ENCODE peak calls at places on chromosomes 16 and 17, in ten cellular contexts. One of them, this sample, is unnamed.

GRCh38 chr16:1993731-1994131 is 4.0 kb downstream of the SYNGR3 start:
- DNase-seq in A673: no peak
- DNase-seq in fibroblast of villous mesenchyme: no peak
- DNase-seq in WTC11: no peak
- DNase-seq in mucosa of descending colon: no peak
- DNase-seq in left lung: no peak
- DNase-seq in fibroblast of pulmonary artery: no peak
- DNase-seq in fibroblast of lung: no peak
- DNase-seq in testis: no peak
- DNase-seq in upper lobe of right lung: peak; percentile 70
- DNase-seq in this sample: no peak

GRCh38 chr16:81657731-81658130 is 121.4 kb upstream of the PLCG2 start:
- DNase-seq in A673: no peak
- DNase-seq in fibroblast of villous mesenchyme: peak; percentile 73
- DNase-seq in WTC11: no peak
- DNase-seq in mucosa of descending colon: no peak
- DNase-seq in left lung: no peak
- DNase-seq in fibroblast of pulmonary artery: no peak
- DNase-seq in fibroblast of lung: no peak
- DNase-seq in testis: peak; percentile 77
- DNase-seq in upper lobe of right lung: no peak
- DNase-seq in this sample: no peak

GRCh38 chr16:65037558-65037957 is 84.3 kb downstream of the CDH11 start:
- DNase-seq in A673: peak; percentile 19
- DNase-seq in fibroblast of villous mesenchyme: no peak
- DNase-seq in WTC11: no peak
- DNase-seq in mucosa of descending colon: no peak
- DNase-seq in left lung: no peak
- DNase-seq in fibroblast of pulmonary artery: no peak
- DNase-seq in fibroblast of lung: no peak
- DNase-seq in testis: no peak
- DNase-seq in upper lobe of right lung: no peak
- DNase-seq in this sample: no peak

GRCh38 chr17:22517716-22518115 is 825.4 kb downstream of the KCNJ18 start:
- DNase-seq in A673: no peak
- DNase-seq in fibroblast of villous mesenchyme: no peak
- DNase-seq in WTC11: no peak
- DNase-seq in mucosa of descending colon: no peak
- DNase-seq in left lung: no peak
- DNase-seq in fibroblast of pulmonary artery: no peak
- DNase-seq in fibroblast of lung: no peak
- DNase-seq in testis: no peak
- DNase-seq in upper lobe of right lung: no peak
- DNase-seq in this sample: no peak

GRCh38 chr16:53998024-53998810 is 288.4 kb downstream of the IRX3 start:
- DNase-seq in A673: no peak
- DNase-seq in fibroblast of villous mesenchyme: no peak
- DNase-seq in WTC11: no peak
- DNase-seq in mucosa of descending colon: no peak
- DNase-seq in left lung: no peak
- DNase-seq in fibroblast of pulmonary artery: no peak
- DNase-seq in fibroblast of lung: no peak
- DNase-seq in testis: no peak
- DNase-seq in upper lobe of right lung: no peak
- DNase-seq in this sample: no peak

GRCh38 chr17:78529251-78529650 is 47.9 kb downstream of the DNAH17 start:
- DNase-seq in A673: no peak
- DNase-seq in fibroblast of villous mesenchyme: no peak
- DNase-seq in WTC11: no peak
- DNase-seq in mucosa of descending colon: no peak
- DNase-seq in left lung: no peak
- DNase-seq in fibroblast of pulmonary artery: no peak
- DNase-seq in fibroblast of lung: no peak
- DNase-seq in testis: no peak
- DNase-seq in upper lobe of right lung: peak; percentile 36
- DNase-seq in this sample: no peak

GRCh38 chr16:66904428-66904845 is 14.2 kb downstream of the CDH16 start:
- DNase-seq in A673: no peak
- DNase-seq in fibroblast of villous mesenchyme: no peak
- DNase-seq in WTC11: no peak
- DNase-seq in mucosa of descending colon: no peak
- DNase-seq in left lung: no peak
- DNase-seq in fibroblast of pulmonary artery: no peak
- DNase-seq in fibroblast of lung: no peak
- DNase-seq in testis: no peak
- DNase-seq in upper lobe of right lung: no peak
- DNase-seq in this sample: no peak

GRCh38 chr17:40451420-40451819 is 8.2 kb downstream of the IGFBP4 start:
- DNase-seq in A673: no peak
- DNase-seq in fibroblast of villous mesenchyme: peak; percentile 94
- DNase-seq in WTC11: no peak
- DNase-seq in mucosa of descending colon: no peak
- DNase-seq in left lung: no peak
- DNase-seq in fibroblast of pulmonary artery: peak; percentile 95
- DNase-seq in fibroblast of lung: peak; percentile 88
- DNase-seq in testis: no peak
- DNase-seq in upper lobe of right lung: no peak
- DNase-seq in this sample: no peak

GRCh38 chr16:79270011-79270410 is 330.5 kb downstream of the MAF start:
- DNase-seq in A673: no peak
- DNase-seq in fibroblast of villous mesenchyme: no peak
- DNase-seq in WTC11: no peak
- DNase-seq in mucosa of descending colon: no peak
- DNase-seq in left lung: no peak
- DNase-seq in fibroblast of pulmonary artery: no peak
- DNase-seq in fibroblast of lung: no peak
- DNase-seq in testis: no peak
- DNase-seq in upper lobe of right lung: no peak
- DNase-seq in this sample: no peak

GRCh38 chr17:77480509-77481215 is 339.9 kb downstream of the SEC14L1 start:
- DNase-seq in A673: no peak
- DNase-seq in fibroblast of villous mesenchyme: no peak
- DNase-seq in WTC11: no peak
- DNase-seq in mucosa of descending colon: no peak
- DNase-seq in left lung: no peak
- DNase-seq in fibroblast of pulmonary artery: no peak
- DNase-seq in fibroblast of lung: no peak
- DNase-seq in testis: no peak
- DNase-seq in upper lobe of right lung: no peak
- DNase-seq in this sample: no peak

GRCh38 chr16:23575834-23576233 is 18.3 kb downstream of the UBFD1 start:
- DNase-seq in A673: no peak
- DNase-seq in fibroblast of villous mesenchyme: no peak
- DNase-seq in WTC11: no peak
- DNase-seq in mucosa of descending colon: no peak
- DNase-seq in left lung: no peak
- DNase-seq in fibroblast of pulmonary artery: no peak
- DNase-seq in fibroblast of lung: no peak
- DNase-seq in testis: no peak
- DNase-seq in upper lobe of right lung: no peak
- DNase-seq in this sample: no peak

GRCh38 chr17:28467456-28468025 is 5.9 kb upstream of the SLC13A2 start:
- DNase-seq in A673: no peak
- DNase-seq in fibroblast of villous mesenchyme: peak; percentile 90
- DNase-seq in WTC11: no peak
- DNase-seq in mucosa of descending colon: no peak
- DNase-seq in left lung: no peak
- DNase-seq in fibroblast of pulmonary artery: peak; percentile 79
- DNase-seq in fibroblast of lung: peak; percentile 88
- DNase-seq in testis: no peak
- DNase-seq in upper lobe of right lung: no peak
- DNase-seq in this sample: no peak

GRCh38 chr17:37512442-37513070 is 22.9 kb downstream of the DUSP14 start:
- DNase-seq in A673: no peak
- DNase-seq in fibroblast of villous mesenchyme: no peak
- DNase-seq in WTC11: no peak
- DNase-seq in mucosa of descending colon: no peak
- DNase-seq in left lung: no peak
- DNase-seq in fibroblast of pulmonary artery: no peak
- DNase-seq in fibroblast of lung: no peak
- DNase-seq in testis: no peak
- DNase-seq in upper lobe of right lung: no peak
- DNase-seq in this sample: no peak

GRCh38 chr17:17971431-17972125 is 622 bp downstream of the TOM1L2 start:
- DNase-seq in A673: no peak
- DNase-seq in fibroblast of villous mesenchyme: peak; percentile 17
- DNase-seq in WTC11: no peak
- DNase-seq in mucosa of descending colon: peak; percentile 44
- DNase-seq in left lung: peak; percentile 40
- DNase-seq in fibroblast of pulmonary artery: no peak
- DNase-seq in fibroblast of lung: peak; percentile 47
- DNase-seq in testis: peak; percentile 60
- DNase-seq in upper lobe of right lung: peak; percentile 82
- DNase-seq in this sample: no peak

GRCh38 chr16:57377080-57377841 is 5.0 kb downstream of the CX3CL1 start:
- DNase-seq in A673: no peak
- DNase-seq in fibroblast of villous mesenchyme: peak; percentile 60
- DNase-seq in WTC11: no peak
- DNase-seq in mucosa of descending colon: no peak
- DNase-seq in left lung: no peak
- DNase-seq in fibroblast of pulmonary artery: no peak
- DNase-seq in fibroblast of lung: no peak
- DNase-seq in testis: no peak
- DNase-seq in upper lobe of right lung: no peak
- DNase-seq in this sample: no peak

GRCh38 chr16:68475071-68475470 is 26.8 kb upstream of the SMPD3 start:
- DNase-seq in A673: no peak
- DNase-seq in fibroblast of villous mesenchyme: no peak
- DNase-seq in WTC11: no peak
- DNase-seq in mucosa of descending colon: no peak
- DNase-seq in left lung: peak; percentile 21
- DNase-seq in fibroblast of pulmonary artery: no peak
- DNase-seq in fibroblast of lung: no peak
- DNase-seq in testis: no peak
- DNase-seq in upper lobe of right lung: no peak
- DNase-seq in this sample: no peak

GRCh38 chr16:78278047-78278446 is 178.6 kb downstream of the WWOX start:
- DNase-seq in A673: no peak
- DNase-seq in fibroblast of villous mesenchyme: no peak
- DNase-seq in WTC11: no peak
- DNase-seq in mucosa of descending colon: no peak
- DNase-seq in left lung: no peak
- DNase-seq in fibroblast of pulmonary artery: no peak
- DNase-seq in fibroblast of lung: no peak
- DNase-seq in testis: no peak
- DNase-seq in upper lobe of right lung: no peak
- DNase-seq in this sample: no peak

GRCh38 chr17:42325026-42325425 is 36.7 kb downstream of the STAT5A start:
- DNase-seq in A673: no peak
- DNase-seq in fibroblast of villous mesenchyme: peak; percentile 72
- DNase-seq in WTC11: no peak
- DNase-seq in mucosa of descending colon: no peak
- DNase-seq in left lung: peak; percentile 63
- DNase-seq in fibroblast of pulmonary artery: peak; percentile 71
- DNase-seq in fibroblast of lung: peak; percentile 95
- DNase-seq in testis: no peak
- DNase-seq in upper lobe of right lung: no peak
- DNase-seq in this sample: no peak
- TF ChIP-seq CTCF in A673: no peak
- TF ChIP-seq CTCF in fibroblast of villous mesenchyme: no peak
- TF ChIP-seq CTCF in WTC11: no peak
- TF ChIP-seq CTCF in mucosa of descending colon: no peak
- TF ChIP-seq CTCF in left lung: no peak
- TF ChIP-seq CTCF in fibroblast of pulmonary artery: no peak
- TF ChIP-seq CTCF in fibroblast of lung: no peak
- TF ChIP-seq CTCF in testis: no peak
- TF ChIP-seq CTCF in upper lobe of right lung: no peak
- TF ChIP-seq CTCF in this sample: no peak

GRCh38 chr16:85245307-85246172 is 133.3 kb upstream of the CIBAR2 start:
- DNase-seq in A673: peak; percentile 88
- DNase-seq in fibroblast of villous mesenchyme: peak; percentile 69
- DNase-seq in WTC11: peak; percentile 73
- DNase-seq in mucosa of descending colon: peak; percentile 63
- DNase-seq in left lung: peak; percentile 58
- DNase-seq in fibroblast of pulmonary artery: peak; percentile 82
- DNase-seq in fibroblast of lung: peak; percentile 72
- DNase-seq in testis: peak; percentile 65
- DNase-seq in upper lobe of right lung: no peak
- DNase-seq in this sample: no peak
- TF ChIP-seq CTCF in A673: peak; percentile 95
- TF ChIP-seq CTCF in fibroblast of villous mesenchyme: peak; percentile 93
- TF ChIP-seq CTCF in WTC11: peak; percentile 65
- TF ChIP-seq CTCF in mucosa of descending colon: peak; percentile 34
- TF ChIP-seq CTCF in left lung: peak; percentile 69
- TF ChIP-seq CTCF in fibroblast of pulmonary artery: peak; percentile 97
- TF ChIP-seq CTCF in fibroblast of lung: peak; percentile 90
- TF ChIP-seq CTCF in testis: peak; percentile 77
- TF ChIP-seq CTCF in upper lobe of right lung: peak; percentile 76
- TF ChIP-seq CTCF in this sample: peak; percentile 77

GRCh38 chr16:86609661-86610060 is 31.3 kb downstream of the FOXL1 start:
- DNase-seq in A673: no peak
- DNase-seq in fibroblast of villous mesenchyme: no peak
- DNase-seq in WTC11: no peak
- DNase-seq in mucosa of descending colon: no peak
- DNase-seq in left lung: no peak
- DNase-seq in fibroblast of pulmonary artery: no peak
- DNase-seq in fibroblast of lung: no peak
- DNase-seq in testis: no peak
- DNase-seq in upper lobe of right lung: no peak
- DNase-seq in this sample: no peak

GRCh38 chr16:86605950-86606349 is 27.6 kb downstream of the FOXL1 start:
- DNase-seq in A673: no peak
- DNase-seq in fibroblast of villous mesenchyme: no peak
- DNase-seq in WTC11: no peak
- DNase-seq in mucosa of descending colon: no peak
- DNase-seq in left lung: no peak
- DNase-seq in fibroblast of pulmonary artery: no peak
- DNase-seq in fibroblast of lung: no peak
- DNase-seq in testis: peak; percentile 50
- DNase-seq in upper lobe of right lung: no peak
- DNase-seq in this sample: no peak

GRCh38 chr16:86610779-86611516 is 32.6 kb downstream of the FOXL1 start:
- DNase-seq in A673: no peak
- DNase-seq in fibroblast of villous mesenchyme: no peak
- DNase-seq in WTC11: no peak
- DNase-seq in mucosa of descending colon: no peak
- DNase-seq in left lung: no peak
- DNase-seq in fibroblast of pulmonary artery: no peak
- DNase-seq in fibroblast of lung: no peak
- DNase-seq in testis: no peak
- DNase-seq in upper lobe of right lung: no peak
- DNase-seq in this sample: no peak

GRCh38 chr16:86609115-86609514 is 30.8 kb downstream of the FOXL1 start:
- DNase-seq in A673: peak; percentile 20
- DNase-seq in fibroblast of villous mesenchyme: peak; percentile 76
- DNase-seq in WTC11: no peak
- DNase-seq in mucosa of descending colon: no peak
- DNase-seq in left lung: no peak
- DNase-seq in fibroblast of pulmonary artery: peak; percentile 85
- DNase-seq in fibroblast of lung: peak; percentile 98
- DNase-seq in testis: no peak
- DNase-seq in upper lobe of right lung: no peak
- DNase-seq in this sample: no peak

GRCh38 chr16:86608301-86608747 is 30.0 kb downstream of the FOXL1 start:
- DNase-seq in A673: no peak
- DNase-seq in fibroblast of villous mesenchyme: peak; percentile 53
- DNase-seq in WTC11: no peak
- DNase-seq in mucosa of descending colon: no peak
- DNase-seq in left lung: no peak
- DNase-seq in fibroblast of pulmonary artery: no peak
- DNase-seq in fibroblast of lung: no peak
- DNase-seq in testis: no peak
- DNase-seq in upper lobe of right lung: no peak
- DNase-seq in this sample: no peak
- TF ChIP-seq CTCF in A673: no peak
- TF ChIP-seq CTCF in fibroblast of villous mesenchyme: peak; percentile 16
- TF ChIP-seq CTCF in WTC11: no peak
- TF ChIP-seq CTCF in mucosa of descending colon: no peak
- TF ChIP-seq CTCF in left lung: no peak
- TF ChIP-seq CTCF in fibroblast of pulmonary artery: no peak
- TF ChIP-seq CTCF in fibroblast of lung: no peak
- TF ChIP-seq CTCF in testis: no peak
- TF ChIP-seq CTCF in upper lobe of right lung: no peak
- TF ChIP-seq CTCF in this sample: no peak

GRCh38 chr17:81906476-81907218 is 4.6 kb downstream of the PCYT2 start:
- DNase-seq in A673: no peak
- DNase-seq in fibroblast of villous mesenchyme: no peak
- DNase-seq in WTC11: peak; percentile 60
- DNase-seq in mucosa of descending colon: no peak
- DNase-seq in left lung: no peak
- DNase-seq in fibroblast of pulmonary artery: no peak
- DNase-seq in fibroblast of lung: no peak
- DNase-seq in testis: no peak
- DNase-seq in upper lobe of right lung: no peak
- DNase-seq in this sample: no peak
- TF ChIP-seq CTCF in A673: peak; percentile 29
- TF ChIP-seq CTCF in fibroblast of villous mesenchyme: no peak
- TF ChIP-seq CTCF in WTC11: no peak
- TF ChIP-seq CTCF in mucosa of descending colon: no peak
- TF ChIP-seq CTCF in left lung: no peak
- TF ChIP-seq CTCF in fibroblast of pulmonary artery: no peak
- TF ChIP-seq CTCF in fibroblast of lung: no peak
- TF ChIP-seq CTCF in testis: no peak
- TF ChIP-seq CTCF in upper lobe of right lung: no peak
- TF ChIP-seq CTCF in this sample: peak; percentile 37

This sample was measured in D721Med.